ENCODE peak calls at places on chromosomes 16 and 17, in five cellular contexts. V is esophagus squamous epithelium, P is body of pancreas, Z is pancreas, F is adrenal gland. M is an unnamed sample. For H3K4me1, the result is how much of the 10 kb centered on the place peaks cover.

GRCh38 chr16:29990033-29990432 is 5.4 kb downstream of the HIRIP3 start:
- DNase-seq in V (no peak), P (no peak), Z (no peak), F (no peak), M (no peak)

GRCh38 chr16:9119795-9120194 is 28.4 kb downstream of the HAPSTR1 start:
- DNase-seq in V (no peak), P (peak), Z (no peak), F (no peak), M (no peak)

GRCh38 chr16:47966325-47966724 is 189.5 kb downstream of the ABCC12 start:
- DNase-seq in V (no peak), P (no peak), Z (no peak), F (no peak), M (no peak)

GRCh38 chr17:4947411-4948165 is 742 bp downstream of the PFN1 start:
- DNase-seq in V (no peak), P (peak), Z (peak), F (peak), M (peak)

GRCh38 chr17:8964801-8965393 is 610 bp downstream of the PIK3R5 start:
- DNase-seq in V (no peak), P (peak), Z (peak), F (no peak), M (no peak)

GRCh38 chr16:66478733-66479511 is 51.8 kb downstream of the BEAN1 start:
- DNase-seq in V (no peak), P (peak), Z (no peak), F (peak), M (peak)

GRCh38 chr17:4837471-4838305 is 4.5 kb downstream of the MINK1 start:
- DNase-seq in V (no peak), P (no peak), Z (no peak), F (no peak), M (peak)

GRCh38 chr16:24497405-24497804 is 42.0 kb upstream of the RBBP6 start:
- DNase-seq in V (no peak), P (no peak), Z (no peak), F (no peak), M (no peak)

GRCh38 chr16:89199241-89200123 is 855 bp downstream of the SLC22A31 start:
- DNase-seq in V (no peak), P (no peak), Z (peak), F (no peak), M (no peak)

GRCh38 chr16:9192746-9193145 is 101.3 kb downstream of the HAPSTR1 start:
- DNase-seq in V (no peak), P (no peak), Z (no peak), F (no peak), M (no peak)

GRCh38 chr17:11140028-11140427 is 101.0 kb upstream of the SHISA6 start:
- DNase-seq in V (no peak), P (no peak), Z (no peak), F (no peak), M (no peak)

GRCh38 chr16:75074920-75075687 is 41.5 kb downstream of the LDHD start:
- DNase-seq in V (peak), P (peak), Z (no peak), F (no peak), M (no peak)

GRCh38 chr16:54620197-54620596 is 310.5 kb upstream of the IRX5 start:
- DNase-seq in V (no peak), P (no peak), Z (no peak), F (no peak), M (no peak)

GRCh38 chr16:1078579-1079021 is 6.1 kb downstream of the SSTR5 start:
- DNase-seq in V (no peak), P (peak), Z (peak), F (peak), M (no peak)

GRCh38 chr17:82433560-82434215 is 15.3 kb upstream of the OGFOD3 start:
- DNase-seq in V (no peak), P (no peak), Z (peak), F (no peak), M (no peak)

GRCh38 chr16:49491736-49492089 is 118.1 kb downstream of the C16orf78 start:
- DNase-seq in V (no peak), P (peak), Z (no peak), F (peak), M (peak)

GRCh38 chr17:35242805-35243458 is at the start of gene SLFN5:
- DNase-seq in V (peak), P (peak), Z (peak), F (peak), M (peak)

GRCh38 chr17:43316522-43317142 is 82.2 kb upstream of the ARL4D start:
- DNase-seq in V (no peak), P (peak), Z (peak), F (no peak), M (no peak)

GRCh38 chr17:73952498-73953205 is 250.8 kb upstream of the RPL38 start:
- DNase-seq in V (no peak), P (peak), Z (peak), F (peak), M (peak)

GRCh38 chr17:41895617-41896016 is 23.1 kb downstream of the ACLY start:
- DNase-seq in V (no peak), P (peak), Z (no peak), F (no peak), M (peak)

GRCh38 chr17:35713069-35713728 is 18.2 kb upstream of the RASL10B start:
- DNase-seq in V (no peak), P (peak), Z (no peak), F (peak), M (no peak)

GRCh38 chr16:56355786-56356275 is 69.5 kb downstream of the AMFR start:
- DNase-seq in V (no peak), P (no peak), Z (peak), F (no peak), M (peak)

GRCh38 chr16:62058412-62058811 is 22.2 kb upstream of the CDH8 start:
- DNase-seq in V (no peak), P (no peak), Z (no peak), F (no peak), M (no peak)

GRCh38 chr16:70553645-70554044 is 30.0 kb downstream of the SF3B3 start:
- DNase-seq in V (no peak), P (no peak), Z (no peak), F (no peak), M (no peak)

GRCh38 chr16:53805113-53805512 is 101.2 kb downstream of the FTO start:
- DNase-seq in V (no peak), P (no peak), Z (no peak), F (no peak), M (no peak)

GRCh38 chr17:44844390-44844830 is 3.3 kb upstream of the HIGD1B start:
- DNase-seq in V (no peak), P (no peak), Z (no peak), F (no peak), M (peak)

GRCh38 chr17:15918661-15919259 is 26.2 kb upstream of the ADORA2B start:
- DNase-seq in V (no peak), P (peak), Z (no peak), F (no peak), M (peak)

GRCh38 chr17:69560987-69561441 is 146.5 kb downstream of the MAP2K6 start:
- DNase-seq in V (no peak), P (no peak), Z (no peak), F (no peak), M (no peak)

GRCh38 chr17:48483471-48484131 is 47.2 kb downstream of the HOXB1 start:
- DNase-seq in V (no peak), P (peak), Z (no peak), F (no peak), M (no peak)

GRCh38 chr17:72900542-72900941 is 191.9 kb downstream of the SLC39A11 start:
- DNase-seq in V (no peak), P (no peak), Z (no peak), F (no peak), M (no peak)

GRCh38 chr17:61413654-61414133 is 14.1 kb downstream of the TBX2 start:
- DNase-seq in V (no peak), P (no peak), Z (no peak), F (no peak), M (no peak)

GRCh38 chr17:8304181-8304910 is 5.7 kb upstream of the ARHGEF15 start:
- DNase-seq in V (no peak), P (no peak), Z (peak), F (no peak), M (no peak)

GRCh38 chr16:53132406-53132805 is 77.6 kb downstream of the CHD9 start:
- DNase-seq in V (no peak), P (no peak), Z (no peak), F (no peak), M (no peak)

GRCh38 chr17:15944720-15945492 is at the start of gene ADORA2B:
- DNase-seq in V (no peak), P (peak), Z (peak), F (peak), M (peak)

GRCh38 chr16:77775911-77776909 is 12.2 kb upstream of the VAT1L start:
- DNase-seq in V (no peak), P (peak), Z (no peak), F (no peak), M (no peak)

GRCh38 chr16:56999409-57000270 is 10.3 kb downstream of the NLRC5 start:
- DNase-seq in V (no peak), P (no peak), Z (no peak), F (no peak), M (no peak)

GRCh38 chr17:50331085-50331791 is 14.7 kb upstream of the XYLT2 start:
- DNase-seq in V (no peak), P (no peak), Z (no peak), F (peak), M (no peak)

DNA sequence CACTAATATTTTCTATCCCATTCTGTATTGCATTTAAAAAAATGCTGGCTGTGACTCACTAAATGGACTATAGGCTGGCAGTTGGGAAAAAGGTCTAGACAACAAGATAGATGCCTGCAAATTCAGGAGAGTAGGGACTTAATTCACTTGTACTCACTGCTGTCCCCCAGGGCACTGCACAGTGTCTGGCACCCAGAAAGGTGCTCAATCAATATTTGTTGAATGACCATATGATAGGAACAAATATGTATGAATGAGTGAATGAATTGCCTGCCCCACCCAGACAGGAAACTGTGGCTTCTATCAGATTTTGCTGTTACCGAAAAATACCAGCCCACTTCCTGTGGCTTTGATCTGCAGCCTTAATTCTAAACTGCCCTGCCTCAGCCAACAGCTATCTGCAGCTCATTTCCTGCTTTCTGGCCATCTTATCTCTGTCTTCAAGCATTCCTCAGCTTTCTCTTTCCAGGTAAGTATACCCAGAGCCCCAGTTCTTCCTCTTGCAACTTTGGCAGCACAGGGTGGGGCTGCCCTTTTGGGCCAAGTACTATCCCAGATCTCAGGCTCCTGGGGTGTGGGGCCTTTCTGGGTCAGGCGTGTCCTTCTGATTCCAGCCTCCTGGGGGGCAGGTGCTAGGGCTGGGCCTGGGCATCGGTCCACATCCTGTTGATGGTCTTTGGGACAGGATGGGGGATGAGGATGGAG is 15.3 kb upstream of the TNS4 start:
- DNase-seq in V (no peak), P (no peak), Z (no peak), F (no peak), M (no peak)
- H3K4me1 ChIP-seq in V (under half), P (under half), Z (under half), F (under half), M (under half)

GRCh38 chr17:77188084-77189066 is 47.6 kb downstream of the SEC14L1 start:
- DNase-seq in V (no peak), P (no peak), Z (no peak), F (no peak), M (no peak)

GRCh38 chr17:77184474-77184873 is 43.7 kb downstream of the SEC14L1 start:
- DNase-seq in V (no peak), P (no peak), Z (no peak), F (no peak), M (no peak)

GRCh38 chr17:77189148-77189547 is 48.4 kb downstream of the SEC14L1 start:
- DNase-seq in V (no peak), P (no peak), Z (no peak), F (no peak), M (no peak)

GRCh38 chr17:77185137-77185536 is 44.4 kb downstream of the SEC14L1 start:
- DNase-seq in V (no peak), P (no peak), Z (no peak), F (no peak), M (no peak)

GRCh38 chr17:77186141-77186604 is 45.4 kb downstream of the SEC14L1 start:
- DNase-seq in V (no peak), P (no peak), Z (no peak), F (peak), M (peak)
- H3K27ac ChIP-seq in V (no peak), P (no peak), Z (no peak), F (peak), M (peak)

GRCh38 chr17:63588797-63589196 is 11.9 kb upstream of the TACO1 start:
- DNase-seq in V (no peak), P (no peak), Z (no peak), F (no peak), M (no peak)
- TF ChIP-seq CTCF in V (no peak), P (no peak), Z (no peak), F (no peak), M (no peak)

GRCh38 chr16:7590934-7591333 is 258.3 kb downstream of the RBFOX1 start:
- DNase-seq in V (no peak), P (no peak), Z (no peak), F (no peak), M (no peak)
- H3K4me1 ChIP-seq in V (under half), P (under half), Z (under half), F (under half), M (under half)

DNA sequence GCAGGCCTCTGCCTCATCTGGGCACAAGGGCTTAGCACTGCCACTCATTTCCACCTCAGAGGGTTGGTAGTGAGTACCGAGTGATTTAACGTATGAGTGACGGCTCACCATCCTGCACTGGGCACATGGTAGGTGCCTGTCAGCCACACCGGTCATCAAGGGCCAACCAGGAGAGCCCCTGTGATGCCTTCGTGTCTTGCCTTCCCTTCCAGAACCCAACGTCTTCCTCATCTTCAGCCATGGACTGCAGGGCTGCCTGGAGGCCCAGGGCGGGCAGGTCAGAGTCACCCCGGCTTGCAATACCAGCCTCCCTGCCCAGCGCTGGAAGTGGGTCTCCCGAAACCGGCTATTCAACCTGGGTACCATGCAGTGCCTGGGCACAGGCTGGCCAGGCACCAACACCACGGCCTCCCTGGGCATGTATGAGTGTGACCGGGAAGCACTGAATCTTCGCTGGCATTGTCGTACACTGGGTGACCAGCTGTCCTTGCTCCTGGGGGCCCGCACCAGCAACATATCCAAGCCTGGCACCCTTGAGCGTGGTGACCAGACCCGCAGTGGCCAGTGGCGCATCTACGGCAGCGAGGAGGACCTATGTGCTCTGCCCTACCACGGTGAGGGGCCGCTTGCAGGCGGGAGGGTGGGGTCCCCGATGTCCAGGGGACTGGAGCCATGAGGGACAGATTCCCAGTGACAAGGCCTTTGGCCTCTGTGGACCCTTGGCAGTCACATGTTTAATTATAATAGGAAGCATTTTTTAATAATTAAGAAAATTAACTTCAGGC is 37.1 kb downstream of the MRC2 start:
- DNase-seq in V (no peak), P (no peak), Z (no peak), F (no peak), M (no peak)
- H3K27ac ChIP-seq in V (no peak), P (no peak), Z (no peak), F (no peak), M (no peak)

DNA sequence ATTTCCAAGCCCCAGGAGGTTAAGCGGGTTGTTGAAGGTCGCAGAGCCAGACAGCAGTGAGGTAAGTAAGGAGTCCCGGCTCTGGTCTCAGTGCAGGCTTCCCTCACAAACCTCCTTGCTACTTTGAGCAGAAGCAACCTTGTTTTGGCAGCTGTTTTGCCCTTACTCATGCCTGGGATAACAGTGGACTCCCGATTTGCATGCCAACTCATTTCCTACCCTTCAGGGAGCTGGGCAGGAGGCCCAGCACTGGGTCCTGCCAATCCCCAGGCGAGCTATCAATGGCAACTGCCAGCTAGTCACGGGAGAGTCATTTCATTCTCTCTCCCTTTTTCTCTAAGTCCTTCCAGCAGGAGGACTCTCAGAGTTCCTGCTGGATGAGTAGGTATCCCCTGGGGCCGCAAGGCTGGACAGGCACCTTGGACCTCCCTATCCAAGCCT is 72.0 kb upstream of the KSR1 start:
- DNase-seq in V (no peak), P (peak), Z (peak), F (peak), M (peak)
- TF ChIP-seq CTCF in V (no peak), P (no peak), Z (no peak), F (peak), M (peak)

DNA sequence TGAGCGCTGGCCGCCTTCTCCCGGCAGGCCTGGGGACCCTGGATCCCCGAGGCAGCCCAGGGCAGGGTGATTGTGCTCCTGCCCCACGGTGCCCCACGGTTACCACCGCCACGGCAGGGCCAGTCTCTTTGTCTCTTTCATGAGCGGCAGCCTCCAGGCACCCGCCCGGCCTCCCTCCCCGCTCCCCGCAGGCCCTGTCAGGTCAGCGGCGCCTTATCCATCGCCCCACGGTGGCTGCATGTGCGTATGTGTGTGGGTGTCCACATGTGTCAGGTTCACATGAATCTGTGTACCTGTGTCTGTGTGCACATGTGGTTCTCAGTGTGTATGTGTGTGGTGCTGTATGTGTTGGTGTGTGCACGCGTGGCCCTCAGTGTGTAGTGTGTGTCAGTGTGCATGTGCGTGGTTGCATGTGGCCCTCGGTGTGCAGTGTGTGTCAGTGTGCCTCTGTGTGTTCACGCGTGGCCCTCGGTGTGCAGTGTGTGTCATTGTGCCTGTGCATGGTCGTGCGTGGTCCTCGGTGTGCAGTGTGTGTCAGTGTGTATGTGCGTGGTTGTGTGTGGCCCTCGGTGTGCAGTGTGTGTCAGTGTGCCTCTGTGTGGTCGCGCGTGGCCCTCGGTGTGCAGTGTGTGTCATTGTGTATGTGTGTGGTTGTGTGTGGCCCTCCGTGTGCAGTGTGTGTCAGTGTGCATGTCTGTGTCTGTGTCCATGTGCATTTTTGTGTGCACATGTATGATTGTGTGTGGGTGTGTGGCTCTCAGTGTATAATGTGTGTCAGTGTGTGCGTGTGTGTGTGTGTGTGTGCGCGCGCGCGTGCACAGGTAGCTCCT is 239.2 kb upstream of the GSE1 start:
- DNase-seq in V (no peak), P (no peak), Z (peak), F (no peak), M (no peak)
- H3K4me1 ChIP-seq in V (under half), P (under half), Z (under half), F (under half), M (half or more)

DNA sequence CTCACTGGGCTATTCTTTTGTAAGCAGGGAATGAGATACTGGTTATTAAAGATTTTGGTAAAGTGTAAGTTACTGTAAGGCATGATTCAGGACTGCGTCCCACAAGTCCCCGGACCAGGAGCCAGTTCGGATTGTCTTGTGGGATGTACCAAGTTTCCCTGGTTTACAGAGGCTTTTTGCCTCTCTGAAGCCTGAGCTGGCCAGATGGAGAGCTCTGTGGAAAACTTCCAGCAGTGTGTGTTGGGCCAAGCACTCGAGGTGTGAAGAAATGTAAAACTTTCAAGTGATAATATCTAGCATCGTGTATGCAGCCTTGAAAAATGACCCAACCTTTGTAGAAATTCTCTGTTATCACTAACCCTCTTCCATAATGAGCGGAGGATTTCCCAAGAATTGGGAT is 2.4 kb downstream of the EPN2 start:
- DNase-seq in V (no peak), P (no peak), Z (no peak), F (no peak), M (no peak)
- H3K27ac ChIP-seq in V (peak), P (no peak), Z (no peak), F (no peak), M (peak)

DNA sequence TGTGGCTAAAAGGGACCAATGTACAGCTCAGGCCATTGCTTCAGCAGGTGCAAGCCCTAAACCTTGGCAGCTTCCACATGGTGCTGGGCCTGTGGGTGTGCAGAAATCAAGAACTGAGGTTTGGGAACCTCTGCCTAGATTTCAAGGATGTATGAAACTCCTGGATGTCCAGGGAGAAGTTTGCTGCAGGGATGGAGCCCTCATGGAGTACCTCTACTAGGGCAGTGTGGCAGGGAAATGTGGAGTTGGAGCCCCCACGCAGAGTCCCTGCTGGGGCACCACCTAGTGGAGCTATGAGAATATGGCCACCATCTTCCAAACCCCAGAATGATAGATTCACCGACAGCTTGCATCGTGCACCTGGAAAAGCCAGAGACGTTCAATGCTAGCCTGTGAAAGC is 13.0 kb downstream of the EFCAB5 start:
- DNase-seq in V (no peak), P (no peak), Z (no peak), F (no peak), M (no peak)
- TF ChIP-seq CTCF in V (no peak), P (no peak), Z (no peak), F (no peak), M (no peak)

M was measured in left ventricle myocardium inferior.